ENCODE peak calls at places on chromosomes 6 and 20, in six cellular contexts. C is IMR-90, T is Peyer's patch, Z is adrenal gland, P is testis, N is ovary. K is an unnamed sample. For H3K4me1 and H3K9me3, the result is how much of the 10 kb centered on the place peaks cover.

GRCh38 chr6:21444861-21445260 is 148.7 kb upstream of the SOX4 start:
- DNase-seq in C (no peak), T (no peak), Z (no peak), P (no peak), N (no peak), K (no peak)

GRCh38 chr6:34575326-34575725 is 19.2 kb upstream of the SPDEF start:
- DNase-seq in C (no peak), T (no peak), Z (no peak), P (no peak), N (no peak), K (no peak)

GRCh38 chr20:4012631-4013030 is 2.7 kb downstream of the RNF24 start:
- DNase-seq in C (peak), T (no peak), Z (no peak), P (no peak), N (no peak), K (no peak)

GRCh38 chr6:144999127-144999526 is 714.0 kb downstream of the UTRN start:
- DNase-seq in C (peak), T (no peak), Z (no peak), P (no peak), N (no peak), K (no peak)

GRCh38 chr20:36066777-36067176 is 87.8 kb upstream of the EPB41L1 start:
- DNase-seq in C (no peak), T (no peak), Z (no peak), P (no peak), N (no peak), K (peak)

GRCh38 chr6:152173957-152174356 is 366.5 kb downstream of the ESR1 start:
- DNase-seq in C (no peak), T (no peak), Z (no peak), P (no peak), N (no peak), K (no peak)

GRCh38 chr6:138103876-138104275 is 3.3 kb downstream of the PERP start:
- DNase-seq in C (no peak), T (no peak), Z (no peak), P (no peak), N (no peak), K (no peak)

GRCh38 chr6:12716298-12716853 is at the start of gene PHACTR1:
- DNase-seq in C (no peak), T (no peak), Z (no peak), P (no peak), N (no peak), K (no peak)

GRCh38 chr6:37570801-37571200 is 71.1 kb upstream of the CCDC167 start:
- DNase-seq in C (no peak), T (no peak), Z (no peak), P (no peak), N (no peak), K (no peak)

GRCh38 chr6:18022398-18023231 is 35.2 kb upstream of the KIF13A start:
- DNase-seq in C (peak), T (no peak), Z (peak), P (no peak), N (no peak), K (no peak)

GRCh38 chr6:170228581-170229310 is 62.1 kb downstream of the DLL1 start:
- DNase-seq in C (no peak), T (no peak), Z (no peak), P (no peak), N (no peak), K (peak)

GRCh38 chr20:49790077-49790798 is 22.4 kb upstream of the SLC9A8 start:
- DNase-seq in C (peak), T (no peak), Z (peak), P (peak), N (peak), K (no peak)

GRCh38 chr6:6886160-6886885 is 221.4 kb upstream of the RREB1 start:
- DNase-seq in C (no peak), T (no peak), Z (no peak), P (no peak), N (no peak), K (no peak)

GRCh38 chr20:32535953-32536823 is 48.9 kb downstream of the NOL4L start:
- DNase-seq in C (peak), T (peak), Z (no peak), P (peak), N (peak), K (peak)

GRCh38 chr20:38935967-38936407 is 9.8 kb downstream of the FAM83D start:
- DNase-seq in C (no peak), T (no peak), Z (peak), P (no peak), N (no peak), K (no peak)

GRCh38 chr6:36121752-36122494 is 8.4 kb upstream of the MAPK13 start:
- DNase-seq in C (no peak), T (no peak), Z (no peak), P (no peak), N (no peak), K (no peak)

GRCh38 chr6:134584809-134585528 is 267.1 kb upstream of the SGK1 start:
- DNase-seq in C (no peak), T (no peak), Z (no peak), P (no peak), N (no peak), K (no peak)

GRCh38 chr6:89284963-89285735 is 29.9 kb downstream of the GABRR2 start:
- DNase-seq in C (no peak), T (no peak), Z (no peak), P (no peak), N (no peak), K (peak)

GRCh38 chr20:44215125-44215524 is 4.6 kb upstream of the OSER1 start:
- DNase-seq in C (peak), T (peak), Z (peak), P (peak), N (peak), K (peak)

GRCh38 chr6:154995241-154996162 is at the start of gene TIAM2:
- DNase-seq in C (no peak), T (no peak), Z (peak), P (peak), N (peak), K (no peak)

GRCh38 chr6:149363154-149363553 is 36.9 kb upstream of the SUMO4 start:
- DNase-seq in C (no peak), T (no peak), Z (no peak), P (no peak), N (no peak), K (no peak)

GRCh38 chr6:13406781-13407180 is 78.4 kb upstream of the TBC1D7 start:
- DNase-seq in C (no peak), T (no peak), Z (no peak), P (peak), N (no peak), K (no peak)

GRCh38 chr6:148700713-148701392 is 46.0 kb upstream of the UST start:
- DNase-seq in C (peak), T (no peak), Z (peak), P (no peak), N (peak), K (peak)

GRCh38 chr6:38162493-38163185 is 343.1 kb downstream of the ZFAND3 start:
- DNase-seq in C (no peak), T (no peak), Z (peak), P (no peak), N (no peak), K (no peak)

GRCh38 chr6:46453756-46454316 is 37.4 kb downstream of the RCAN2 start:
- DNase-seq in C (no peak), T (no peak), Z (no peak), P (no peak), N (no peak), K (no peak)

DNA sequence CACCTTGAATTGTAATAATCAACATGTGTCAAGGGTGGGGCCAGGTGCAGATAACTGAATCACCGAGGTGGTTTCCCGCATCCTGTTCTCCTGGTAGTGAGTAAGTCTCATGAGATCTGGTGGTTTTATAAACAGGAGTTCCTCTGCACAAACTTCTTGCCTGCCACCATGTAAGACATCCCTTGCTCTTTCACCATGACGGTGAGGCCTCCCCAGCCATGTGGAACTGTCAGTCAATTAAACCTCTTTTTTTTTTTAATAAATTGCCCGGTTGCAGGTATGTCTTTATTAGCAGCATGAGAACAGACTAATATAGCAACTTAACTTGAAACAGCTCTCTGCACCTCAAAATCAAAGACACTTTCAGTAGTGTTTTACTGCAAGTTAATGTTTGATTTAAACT is 121.6 kb downstream of the OGFRL1 start:
- DNase-seq in C (peak), T (no peak), Z (no peak), P (no peak), N (no peak), K (no peak)
- H3K4me1 ChIP-seq in C (under half), T (under half), Z (under half), P (under half), N (under half), K (under half)

GRCh38 chr20:5504061-5504739 is 187.4 kb upstream of the PROKR2 start:
- DNase-seq in C (no peak), T (no peak), Z (peak), P (peak), N (peak), K (peak)
- TF ChIP-seq POLR2A in C (no peak), T (peak), Z (no peak), P (no peak), N (no peak), K (peak)

GRCh38 chr6:161215876-161216615 is 57.8 kb downstream of the AGPAT4 start:
- DNase-seq in C (peak), T (no peak), Z (no peak), P (no peak), N (no peak), K (no peak)

GRCh38 chr6:161215193-161215592 is 58.7 kb downstream of the AGPAT4 start:
- DNase-seq in C (peak), T (no peak), Z (no peak), P (no peak), N (no peak), K (no peak)

GRCh38 chr6:161212902-161213301 is 61.0 kb downstream of the AGPAT4 start:
- DNase-seq in C (no peak), T (no peak), Z (no peak), P (no peak), N (no peak), K (peak)

GRCh38 chr6:161216616-161217205 is 57.1 kb downstream of the AGPAT4 start:
- DNase-seq in C (no peak), T (no peak), Z (no peak), P (no peak), N (no peak), K (no peak)

GRCh38 chr6:161214722-161215121 is 59.1 kb downstream of the AGPAT4 start:
- DNase-seq in C (no peak), T (no peak), Z (no peak), P (no peak), N (no peak), K (peak)
- H3K9me3 ChIP-seq in C (under half), T (under half), Z (under half), P (under half), N (under half), K (under half)

GRCh38 chr6:11367638-11368199 is 135.3 kb upstream of the NEDD9 start:
- DNase-seq in C (no peak), T (no peak), Z (no peak), P (no peak), N (no peak), K (no peak)
- H3K4me1 ChIP-seq in C (under half), T (under half), Z (under half), P (under half), N (under half), K (under half)

DNA sequence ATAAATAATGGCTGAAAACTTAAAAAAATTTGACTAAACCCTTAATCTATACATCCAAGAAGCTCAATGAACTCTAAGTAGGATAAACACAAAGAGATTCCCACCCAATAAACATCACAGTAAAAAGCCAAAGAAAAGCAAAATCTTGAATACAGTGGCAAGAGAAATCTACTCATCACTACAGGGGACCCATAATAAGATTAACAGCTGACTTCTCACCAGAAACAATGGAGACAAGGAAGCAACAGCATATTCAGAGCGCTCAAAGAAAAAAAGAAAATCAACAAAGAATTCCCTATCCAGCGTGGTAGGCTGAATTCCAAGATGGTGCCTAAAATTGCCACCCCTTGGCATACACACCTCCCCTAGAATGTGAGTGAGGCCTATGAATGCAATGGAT is 18.6 kb downstream of the SNX3 start:
- DNase-seq in C (no peak), T (no peak), Z (no peak), P (no peak), N (no peak), K (no peak)
- TF ChIP-seq POLR2A in C (no peak), T (no peak), Z (no peak), P (no peak), N (no peak), K (no peak)

K was measured in body of pancreas.